ENCODE peak calls at places on chromosomes 2 and 18, in ten cellular contexts. One of them, this sample, is unnamed.

GRCh38 chr2:17754773-17755425 is 961 bp downstream of the GEN1 start:
- DNase-seq in heart left ventricle: no peak
- DNase-seq in kidney glomerular epithelial cell: no peak
- DNase-seq in stimulated activated CD8-positive, alpha-beta memory T cell treated with anti-CD3 and anti-CD28 coated beads, Interleukin-4, amount 100 ng/mL, for 24 hours: no peak
- DNase-seq in choroid plexus epithelial cell: peak
- DNase-seq in NCI-H1105 treated with DMSO at 0.1 percent for 48 hours: no peak
- DNase-seq in hippocampal formation: no peak
- DNase-seq in glutamatergic neuron: no peak
- DNase-seq in germinal center: no peak
- DNase-seq in psoas muscle: no peak
- DNase-seq in this sample: no peak

GRCh38 chr2:241314181-241314932 is 1.1 kb downstream of the HDLBP start:
- DNase-seq in psoas muscle: no peak
- DNase-seq in glutamatergic neuron: no peak
- DNase-seq in heart left ventricle: no peak
- DNase-seq in hippocampal formation: no peak
- DNase-seq in stimulated activated CD8-positive, alpha-beta memory T cell treated with anti-CD3 and anti-CD28 coated beads, Interleukin-4, amount 100 ng/mL, for 24 hours: no peak
- DNase-seq in kidney glomerular epithelial cell: peak
- DNase-seq in NCI-H1105 treated with DMSO at 0.1 percent for 48 hours: no peak
- DNase-seq in choroid plexus epithelial cell: peak
- DNase-seq in germinal center: no peak
- DNase-seq in this sample: no peak

GRCh38 chr2:30714811-30715709 is 92.2 kb downstream of the CAPN13 start:
- DNase-seq in germinal center: no peak
- DNase-seq in kidney glomerular epithelial cell: no peak
- DNase-seq in glutamatergic neuron: no peak
- DNase-seq in choroid plexus epithelial cell: no peak
- DNase-seq in NCI-H1105 treated with DMSO at 0.1 percent for 48 hours: no peak
- DNase-seq in hippocampal formation: no peak
- DNase-seq in stimulated activated CD8-positive, alpha-beta memory T cell treated with anti-CD3 and anti-CD28 coated beads, Interleukin-4, amount 100 ng/mL, for 24 hours: no peak
- DNase-seq in heart left ventricle: no peak
- DNase-seq in psoas muscle: no peak
- DNase-seq in this sample: no peak

GRCh38 chr2:226447896-226448295 is 351.7 kb downstream of the IRS1 start:
- DNase-seq in germinal center: no peak
- DNase-seq in heart left ventricle: no peak
- DNase-seq in glutamatergic neuron: no peak
- DNase-seq in kidney glomerular epithelial cell: peak
- DNase-seq in choroid plexus epithelial cell: peak
- DNase-seq in hippocampal formation: no peak
- DNase-seq in stimulated activated CD8-positive, alpha-beta memory T cell treated with anti-CD3 and anti-CD28 coated beads, Interleukin-4, amount 100 ng/mL, for 24 hours: no peak
- DNase-seq in NCI-H1105 treated with DMSO at 0.1 percent for 48 hours: no peak
- DNase-seq in psoas muscle: no peak
- DNase-seq in this sample: no peak

GRCh38 chr2:191881982-191882816 is 35.3 kb upstream of the CAVIN2 start:
- DNase-seq in heart left ventricle: no peak
- DNase-seq in germinal center: no peak
- DNase-seq in kidney glomerular epithelial cell: no peak
- DNase-seq in glutamatergic neuron: no peak
- DNase-seq in psoas muscle: no peak
- DNase-seq in NCI-H1105 treated with DMSO at 0.1 percent for 48 hours: no peak
- DNase-seq in choroid plexus epithelial cell: no peak
- DNase-seq in stimulated activated CD8-positive, alpha-beta memory T cell treated with anti-CD3 and anti-CD28 coated beads, Interleukin-4, amount 100 ng/mL, for 24 hours: no peak
- DNase-seq in hippocampal formation: no peak
- DNase-seq in this sample: no peak

GRCh38 chr18:28905509-28905908 is 728.6 kb upstream of the CDH2 start:
- DNase-seq in germinal center: no peak
- DNase-seq in choroid plexus epithelial cell: peak
- DNase-seq in kidney glomerular epithelial cell: no peak
- DNase-seq in NCI-H1105 treated with DMSO at 0.1 percent for 48 hours: no peak
- DNase-seq in heart left ventricle: no peak
- DNase-seq in glutamatergic neuron: no peak
- DNase-seq in hippocampal formation: no peak
- DNase-seq in stimulated activated CD8-positive, alpha-beta memory T cell treated with anti-CD3 and anti-CD28 coated beads, Interleukin-4, amount 100 ng/mL, for 24 hours: no peak
- DNase-seq in psoas muscle: no peak
- DNase-seq in this sample: peak

GRCh38 chr2:176178807-176179271 is 9.6 kb upstream of the HOXD1 start:
- DNase-seq in NCI-H1105 treated with DMSO at 0.1 percent for 48 hours: no peak
- DNase-seq in choroid plexus epithelial cell: no peak
- DNase-seq in psoas muscle: no peak
- DNase-seq in glutamatergic neuron: no peak
- DNase-seq in hippocampal formation: no peak
- DNase-seq in kidney glomerular epithelial cell: no peak
- DNase-seq in stimulated activated CD8-positive, alpha-beta memory T cell treated with anti-CD3 and anti-CD28 coated beads, Interleukin-4, amount 100 ng/mL, for 24 hours: no peak
- DNase-seq in heart left ventricle: no peak
- DNase-seq in germinal center: no peak
- DNase-seq in this sample: no peak

GRCh38 chr2:51960846-51961335 is 929.0 kb upstream of the NRXN1 start:
- DNase-seq in hippocampal formation: no peak
- DNase-seq in choroid plexus epithelial cell: no peak
- DNase-seq in stimulated activated CD8-positive, alpha-beta memory T cell treated with anti-CD3 and anti-CD28 coated beads, Interleukin-4, amount 100 ng/mL, for 24 hours: no peak
- DNase-seq in germinal center: no peak
- DNase-seq in psoas muscle: no peak
- DNase-seq in kidney glomerular epithelial cell: peak
- DNase-seq in NCI-H1105 treated with DMSO at 0.1 percent for 48 hours: no peak
- DNase-seq in heart left ventricle: no peak
- DNase-seq in glutamatergic neuron: no peak
- DNase-seq in this sample: no peak

GRCh38 chr2:181790716-181791649 is 100.5 kb upstream of the ITPRID2 start:
- DNase-seq in NCI-H1105 treated with DMSO at 0.1 percent for 48 hours: no peak
- DNase-seq in glutamatergic neuron: no peak
- DNase-seq in hippocampal formation: no peak
- DNase-seq in germinal center: no peak
- DNase-seq in psoas muscle: no peak
- DNase-seq in choroid plexus epithelial cell: peak
- DNase-seq in kidney glomerular epithelial cell: peak
- DNase-seq in stimulated activated CD8-positive, alpha-beta memory T cell treated with anti-CD3 and anti-CD28 coated beads, Interleukin-4, amount 100 ng/mL, for 24 hours: no peak
- DNase-seq in heart left ventricle: no peak
- DNase-seq in this sample: peak

GRCh38 chr2:120549841-120550240 is 185.8 kb upstream of the GLI2 start:
- DNase-seq in kidney glomerular epithelial cell: no peak
- DNase-seq in glutamatergic neuron: no peak
- DNase-seq in heart left ventricle: no peak
- DNase-seq in stimulated activated CD8-positive, alpha-beta memory T cell treated with anti-CD3 and anti-CD28 coated beads, Interleukin-4, amount 100 ng/mL, for 24 hours: no peak
- DNase-seq in hippocampal formation: no peak
- DNase-seq in choroid plexus epithelial cell: no peak
- DNase-seq in germinal center: no peak
- DNase-seq in psoas muscle: no peak
- DNase-seq in NCI-H1105 treated with DMSO at 0.1 percent for 48 hours: no peak
- DNase-seq in this sample: no peak

GRCh38 chr2:172253190-172254052 is 150.7 kb upstream of the DLX2 start:
- DNase-seq in hippocampal formation: no peak
- DNase-seq in stimulated activated CD8-positive, alpha-beta memory T cell treated with anti-CD3 and anti-CD28 coated beads, Interleukin-4, amount 100 ng/mL, for 24 hours: peak
- DNase-seq in kidney glomerular epithelial cell: peak
- DNase-seq in psoas muscle: peak
- DNase-seq in choroid plexus epithelial cell: peak
- DNase-seq in NCI-H1105 treated with DMSO at 0.1 percent for 48 hours: no peak
- DNase-seq in glutamatergic neuron: no peak
- DNase-seq in germinal center: no peak
- DNase-seq in heart left ventricle: no peak
- DNase-seq in this sample: peak

GRCh38 chr2:235468978-235469694 is 24.7 kb upstream of the AGAP1 start:
- DNase-seq in psoas muscle: peak
- DNase-seq in heart left ventricle: no peak
- DNase-seq in kidney glomerular epithelial cell: peak
- DNase-seq in glutamatergic neuron: no peak
- DNase-seq in NCI-H1105 treated with DMSO at 0.1 percent for 48 hours: no peak
- DNase-seq in stimulated activated CD8-positive, alpha-beta memory T cell treated with anti-CD3 and anti-CD28 coated beads, Interleukin-4, amount 100 ng/mL, for 24 hours: no peak
- DNase-seq in choroid plexus epithelial cell: peak
- DNase-seq in hippocampal formation: peak
- DNase-seq in germinal center: no peak
- DNase-seq in this sample: no peak

GRCh38 chr18:37660658-37661057 is 95.1 kb upstream of the CELF4 start:
- DNase-seq in psoas muscle: no peak
- DNase-seq in choroid plexus epithelial cell: no peak
- DNase-seq in heart left ventricle: no peak
- DNase-seq in hippocampal formation: no peak
- DNase-seq in glutamatergic neuron: no peak
- DNase-seq in stimulated activated CD8-positive, alpha-beta memory T cell treated with anti-CD3 and anti-CD28 coated beads, Interleukin-4, amount 100 ng/mL, for 24 hours: no peak
- DNase-seq in germinal center: no peak
- DNase-seq in kidney glomerular epithelial cell: no peak
- DNase-seq in NCI-H1105 treated with DMSO at 0.1 percent for 48 hours: no peak
- DNase-seq in this sample: no peak

GRCh38 chr2:99635710-99636431 is 146.1 kb upstream of the REV1 start:
- DNase-seq in stimulated activated CD8-positive, alpha-beta memory T cell treated with anti-CD3 and anti-CD28 coated beads, Interleukin-4, amount 100 ng/mL, for 24 hours: no peak
- DNase-seq in psoas muscle: peak
- DNase-seq in germinal center: no peak
- DNase-seq in heart left ventricle: peak
- DNase-seq in NCI-H1105 treated with DMSO at 0.1 percent for 48 hours: no peak
- DNase-seq in glutamatergic neuron: no peak
- DNase-seq in kidney glomerular epithelial cell: no peak
- DNase-seq in hippocampal formation: no peak
- DNase-seq in choroid plexus epithelial cell: no peak
- DNase-seq in this sample: no peak

This sample was measured in CMK.